ENCODE peak calls at places on chromosomes 6 and 20, in six cellular contexts. X is neural crest cell, G is SW 1271, A is heart right ventricle, L is GM13977, Y is AML-193. P is an unnamed sample.

GRCh38 chr6:44154067-44154466 is 4.6 kb upstream of the CAPN11 start:
- DNase-seq in X (no peak), G (no peak), A (no peak), L (no peak), Y (no peak), P (no peak)

GRCh38 chr6:155224618-155225017 is 39.2 kb upstream of the CLDN20 start:
- DNase-seq in X (no peak), G (no peak), A (no peak), L (no peak), Y (peak), P (no peak)

GRCh38 chr6:160259585-160259984 is 964 bp upstream of the SLC22A2 start:
- DNase-seq in X (no peak), G (no peak), A (no peak), L (no peak), Y (no peak), P (no peak)

GRCh38 chr6:129863664-129864063 is 2.5 kb upstream of the TMEM244 start:
- DNase-seq in X (no peak), G (peak), A (no peak), L (no peak), Y (no peak), P (no peak)

GRCh38 chr20:4455996-4456395 is 265.7 kb upstream of the PRND start:
- DNase-seq in X (no peak), G (no peak), A (no peak), L (no peak), Y (no peak), P (no peak)

GRCh38 chr6:81816387-81816786 is 63.9 kb upstream of the TENT5A start:
- DNase-seq in X (no peak), G (no peak), A (no peak), L (no peak), Y (no peak), P (no peak)

GRCh38 chr20:44965651-44966029 is 672 bp upstream of the STK4 start:
- DNase-seq in X (no peak), G (no peak), A (no peak), L (no peak), Y (no peak), P (no peak)

GRCh38 chr6:119720160-119720559 is 370.6 kb upstream of the MAN1A1 start:
- DNase-seq in X (no peak), G (no peak), A (no peak), L (no peak), Y (no peak), P (peak)

GRCh38 chr6:42316981-42317380 is 99.3 kb upstream of the MRPS10 start:
- DNase-seq in X (no peak), G (no peak), A (no peak), L (no peak), Y (peak), P (no peak)

GRCh38 chr6:30325873-30326445 is 768 bp upstream of the TRIM39 start:
- DNase-seq in X (no peak), G (no peak), A (peak), L (peak), Y (no peak), P (peak)

GRCh38 chr6:70073637-70074036 is 207.3 kb downstream of the COL19A1 start:
- DNase-seq in X (no peak), G (no peak), A (no peak), L (no peak), Y (no peak), P (no peak)

GRCh38 chr20:42914302-42914701 is 275.4 kb downstream of the PTPRT start:
- DNase-seq in X (no peak), G (no peak), A (no peak), L (no peak), Y (no peak), P (no peak)

GRCh38 chr6:56401477-56402070 is 154.2 kb upstream of the COL21A1 start:
- DNase-seq in X (no peak), G (no peak), A (no peak), L (no peak), Y (no peak), P (no peak)

GRCh38 chr6:147201885-147202515 is 2.2 kb upstream of the STXBP5 start:
- DNase-seq in X (no peak), G (no peak), A (no peak), L (no peak), Y (peak), P (peak)

GRCh38 chr6:111852704-111853103 is 20.5 kb downstream of the FYN start:
- DNase-seq in X (no peak), G (no peak), A (no peak), L (no peak), Y (peak), P (no peak)

GRCh38 chr20:13142143-13142542 is 78.9 kb upstream of the ISM1 start:
- DNase-seq in X (no peak), G (no peak), A (no peak), L (no peak), Y (no peak), P (no peak)

GRCh38 chr6:109800771-109801170 is 109.7 kb downstream of the FIG4 start:
- DNase-seq in X (no peak), G (no peak), A (no peak), L (no peak), Y (no peak), P (no peak)

GRCh38 chr6:32439708-32440214 is at the start of gene HLA-DRA:
- DNase-seq in X (peak), G (no peak), A (peak), L (peak), Y (peak), P (peak)

GRCh38 chr20:38117635-38118034 is 47.4 kb downstream of the TGM2 start:
- DNase-seq in X (no peak), G (peak), A (no peak), L (no peak), Y (no peak), P (no peak)

GRCh38 chr6:80548496-80548895 is 442.0 kb downstream of the BCKDHB start:
- DNase-seq in X (no peak), G (no peak), A (no peak), L (no peak), Y (no peak), P (no peak)

GRCh38 chr6:137571854-137572253 is 77.7 kb upstream of the OLIG3 start:
- DNase-seq in X (peak), G (no peak), A (no peak), L (peak), Y (peak), P (peak)

GRCh38 chr6:17099401-17100059 is 2.3 kb upstream of the STMND1 start:
- DNase-seq in X (no peak), G (no peak), A (no peak), L (no peak), Y (no peak), P (no peak)

GRCh38 chr6:136920858-136921520 is 1.1 kb upstream of the SLC35D3 start:
- DNase-seq in X (no peak), G (no peak), A (no peak), L (peak), Y (no peak), P (peak)

GRCh38 chr6:149037026-149037734 is 280.3 kb upstream of the TAB2 start:
- DNase-seq in X (no peak), G (no peak), A (no peak), L (no peak), Y (no peak), P (no peak)

GRCh38 chr20:23257848-23258746 is 92.5 kb upstream of the NXT1 start:
- DNase-seq in X (no peak), G (peak), A (peak), L (no peak), Y (peak), P (peak)

GRCh38 chr6:144248003-144248402 is 37.1 kb upstream of the UTRN start:
- DNase-seq in X (no peak), G (no peak), A (no peak), L (no peak), Y (no peak), P (no peak)

GRCh38 chr20:18090044-18090443 is 32.3 kb upstream of the OVOL2 start:
- DNase-seq in X (no peak), G (no peak), A (no peak), L (no peak), Y (no peak), P (no peak)

GRCh38 chr20:60365063-60365640 is 406.9 kb downstream of the CDH26 start:
- DNase-seq in X (no peak), G (no peak), A (no peak), L (no peak), Y (no peak), P (no peak)

GRCh38 chr20:20849126-20849525 is 136.7 kb upstream of the RALGAPA2 start:
- DNase-seq in X (no peak), G (no peak), A (no peak), L (no peak), Y (no peak), P (no peak)

GRCh38 chr6:169571123-169571962 is 130.5 kb downstream of the WDR27 start:
- DNase-seq in X (no peak), G (no peak), A (no peak), L (no peak), Y (no peak), P (no peak)

GRCh38 chr6:12751694-12752304 is 35.2 kb downstream of the PHACTR1 start:
- DNase-seq in X (peak), G (no peak), A (peak), L (peak), Y (peak), P (peak)

P was measured in KBM-7.